ENCODE peak calls at places on chromosomes 13 and 19, in ten cellular contexts. One of them, this sample, is unnamed.

GRCh38 chr13:36509369-36509768 is 77.1 kb downstream of the CCNA1 start:
- DNase-seq in BE2C: no peak
- DNase-seq in stimulated activated CD4-positive, alpha-beta T cell treated with anti-CD3 and anti-CD28 coated beads, TNF-alpha, amount 100 ng/mL, for 4 hours: no peak
- DNase-seq in NB4: no peak
- DNase-seq in activated naive CD4-positive, alpha-beta T cell: no peak
- DNase-seq in OCI-LY7: no peak
- DNase-seq in posterior cingulate gyrus: no peak
- DNase-seq in glutamatergic neuron: no peak
- DNase-seq in iPS-NIHi11: peak
- DNase-seq in dorsolateral prefrontal cortex: no peak
- DNase-seq in this sample: no peak

GRCh38 chr19:18340237-18340989 is at the start of gene PGPEP1:
- DNase-seq in iPS-NIHi11: peak
- DNase-seq in OCI-LY7: peak
- DNase-seq in NB4: peak
- DNase-seq in posterior cingulate gyrus: peak
- DNase-seq in activated naive CD4-positive, alpha-beta T cell: peak
- DNase-seq in stimulated activated CD4-positive, alpha-beta T cell treated with anti-CD3 and anti-CD28 coated beads, TNF-alpha, amount 100 ng/mL, for 4 hours: peak
- DNase-seq in dorsolateral prefrontal cortex: peak
- DNase-seq in BE2C: peak
- DNase-seq in glutamatergic neuron: peak
- DNase-seq in this sample: peak

GRCh38 chr13:99471231-99472202 is 29.8 kb upstream of the TM9SF2 start:
- DNase-seq in activated naive CD4-positive, alpha-beta T cell: no peak
- DNase-seq in NB4: no peak
- DNase-seq in dorsolateral prefrontal cortex: no peak
- DNase-seq in OCI-LY7: no peak
- DNase-seq in stimulated activated CD4-positive, alpha-beta T cell treated with anti-CD3 and anti-CD28 coated beads, TNF-alpha, amount 100 ng/mL, for 4 hours: no peak
- DNase-seq in BE2C: no peak
- DNase-seq in glutamatergic neuron: no peak
- DNase-seq in posterior cingulate gyrus: no peak
- DNase-seq in iPS-NIHi11: no peak
- DNase-seq in this sample: no peak

GRCh38 chr19:31278555-31279435 is 70.4 kb downstream of the TSHZ3 start:
- DNase-seq in BE2C: no peak
- DNase-seq in NB4: no peak
- DNase-seq in dorsolateral prefrontal cortex: no peak
- DNase-seq in posterior cingulate gyrus: no peak
- DNase-seq in activated naive CD4-positive, alpha-beta T cell: no peak
- DNase-seq in OCI-LY7: no peak
- DNase-seq in stimulated activated CD4-positive, alpha-beta T cell treated with anti-CD3 and anti-CD28 coated beads, TNF-alpha, amount 100 ng/mL, for 4 hours: no peak
- DNase-seq in glutamatergic neuron: no peak
- DNase-seq in iPS-NIHi11: no peak
- DNase-seq in this sample: no peak

GRCh38 chr13:31896427-31896826 is 135.1 kb upstream of the FRY start:
- DNase-seq in posterior cingulate gyrus: no peak
- DNase-seq in BE2C: peak
- DNase-seq in dorsolateral prefrontal cortex: no peak
- DNase-seq in stimulated activated CD4-positive, alpha-beta T cell treated with anti-CD3 and anti-CD28 coated beads, TNF-alpha, amount 100 ng/mL, for 4 hours: no peak
- DNase-seq in iPS-NIHi11: peak
- DNase-seq in glutamatergic neuron: peak
- DNase-seq in NB4: peak
- DNase-seq in OCI-LY7: no peak
- DNase-seq in activated naive CD4-positive, alpha-beta T cell: no peak
- DNase-seq in this sample: no peak

GRCh38 chr19:1081301-1082164 is 13.6 kb downstream of the POLR2E start:
- DNase-seq in NB4: no peak
- DNase-seq in OCI-LY7: no peak
- DNase-seq in glutamatergic neuron: no peak
- DNase-seq in activated naive CD4-positive, alpha-beta T cell: no peak
- DNase-seq in dorsolateral prefrontal cortex: no peak
- DNase-seq in stimulated activated CD4-positive, alpha-beta T cell treated with anti-CD3 and anti-CD28 coated beads, TNF-alpha, amount 100 ng/mL, for 4 hours: no peak
- DNase-seq in posterior cingulate gyrus: no peak
- DNase-seq in BE2C: peak
- DNase-seq in iPS-NIHi11: no peak
- DNase-seq in this sample: no peak

GRCh38 chr13:30576528-30576927 is 41.2 kb upstream of the USPL1 start:
- DNase-seq in posterior cingulate gyrus: no peak
- DNase-seq in NB4: peak
- DNase-seq in iPS-NIHi11: no peak
- DNase-seq in BE2C: peak
- DNase-seq in stimulated activated CD4-positive, alpha-beta T cell treated with anti-CD3 and anti-CD28 coated beads, TNF-alpha, amount 100 ng/mL, for 4 hours: peak
- DNase-seq in OCI-LY7: no peak
- DNase-seq in dorsolateral prefrontal cortex: no peak
- DNase-seq in glutamatergic neuron: no peak
- DNase-seq in activated naive CD4-positive, alpha-beta T cell: no peak
- DNase-seq in this sample: no peak

GRCh38 chr13:107743523-107743922 is 471.8 kb downstream of the LIG4 start:
- DNase-seq in posterior cingulate gyrus: no peak
- DNase-seq in glutamatergic neuron: no peak
- DNase-seq in NB4: no peak
- DNase-seq in BE2C: no peak
- DNase-seq in OCI-LY7: no peak
- DNase-seq in activated naive CD4-positive, alpha-beta T cell: no peak
- DNase-seq in iPS-NIHi11: no peak
- DNase-seq in stimulated activated CD4-positive, alpha-beta T cell treated with anti-CD3 and anti-CD28 coated beads, TNF-alpha, amount 100 ng/mL, for 4 hours: no peak
- DNase-seq in dorsolateral prefrontal cortex: no peak
- DNase-seq in this sample: no peak

GRCh38 chr13:111565400-111565799 is 245.0 kb downstream of the TEX29 start:
- DNase-seq in posterior cingulate gyrus: no peak
- DNase-seq in OCI-LY7: no peak
- DNase-seq in stimulated activated CD4-positive, alpha-beta T cell treated with anti-CD3 and anti-CD28 coated beads, TNF-alpha, amount 100 ng/mL, for 4 hours: no peak
- DNase-seq in BE2C: no peak
- DNase-seq in glutamatergic neuron: no peak
- DNase-seq in iPS-NIHi11: no peak
- DNase-seq in activated naive CD4-positive, alpha-beta T cell: no peak
- DNase-seq in dorsolateral prefrontal cortex: no peak
- DNase-seq in NB4: no peak
- DNase-seq in this sample: no peak

GRCh38 chr13:109773276-109773675 is 13.1 kb downstream of the IRS2 start:
- DNase-seq in NB4: peak
- DNase-seq in OCI-LY7: no peak
- DNase-seq in activated naive CD4-positive, alpha-beta T cell: no peak
- DNase-seq in iPS-NIHi11: no peak
- DNase-seq in glutamatergic neuron: no peak
- DNase-seq in BE2C: no peak
- DNase-seq in dorsolateral prefrontal cortex: no peak
- DNase-seq in stimulated activated CD4-positive, alpha-beta T cell treated with anti-CD3 and anti-CD28 coated beads, TNF-alpha, amount 100 ng/mL, for 4 hours: no peak
- DNase-seq in posterior cingulate gyrus: no peak
- DNase-seq in this sample: no peak

GRCh38 chr13:91133941-91134772 is 213.3 kb upstream of the MIR17HG start:
- DNase-seq in iPS-NIHi11: peak
- DNase-seq in posterior cingulate gyrus: peak
- DNase-seq in OCI-LY7: peak
- DNase-seq in dorsolateral prefrontal cortex: peak
- DNase-seq in NB4: peak
- DNase-seq in BE2C: peak
- DNase-seq in stimulated activated CD4-positive, alpha-beta T cell treated with anti-CD3 and anti-CD28 coated beads, TNF-alpha, amount 100 ng/mL, for 4 hours: no peak
- DNase-seq in glutamatergic neuron: peak
- DNase-seq in activated naive CD4-positive, alpha-beta T cell: no peak
- DNase-seq in this sample: peak

GRCh38 chr13:66574606-66575005 is 655.5 kb downstream of the PCDH9 start:
- DNase-seq in iPS-NIHi11: no peak
- DNase-seq in activated naive CD4-positive, alpha-beta T cell: no peak
- DNase-seq in NB4: no peak
- DNase-seq in stimulated activated CD4-positive, alpha-beta T cell treated with anti-CD3 and anti-CD28 coated beads, TNF-alpha, amount 100 ng/mL, for 4 hours: no peak
- DNase-seq in posterior cingulate gyrus: no peak
- DNase-seq in BE2C: no peak
- DNase-seq in OCI-LY7: no peak
- DNase-seq in glutamatergic neuron: no peak
- DNase-seq in dorsolateral prefrontal cortex: no peak
- DNase-seq in this sample: no peak

GRCh38 chr13:83882626-83882959 is 319 bp upstream of the SLITRK1 start:
- DNase-seq in dorsolateral prefrontal cortex: no peak
- DNase-seq in activated naive CD4-positive, alpha-beta T cell: no peak
- DNase-seq in NB4: no peak
- DNase-seq in OCI-LY7: no peak
- DNase-seq in stimulated activated CD4-positive, alpha-beta T cell treated with anti-CD3 and anti-CD28 coated beads, TNF-alpha, amount 100 ng/mL, for 4 hours: no peak
- DNase-seq in iPS-NIHi11: no peak
- DNase-seq in posterior cingulate gyrus: no peak
- DNase-seq in BE2C: no peak
- DNase-seq in glutamatergic neuron: no peak
- DNase-seq in this sample: no peak

GRCh38 chr13:97289514-97290298 is 67.6 kb downstream of the MBNL2 start:
- DNase-seq in glutamatergic neuron: no peak
- DNase-seq in NB4: no peak
- DNase-seq in BE2C: no peak
- DNase-seq in iPS-NIHi11: no peak
- DNase-seq in stimulated activated CD4-positive, alpha-beta T cell treated with anti-CD3 and anti-CD28 coated beads, TNF-alpha, amount 100 ng/mL, for 4 hours: no peak
- DNase-seq in OCI-LY7: no peak
- DNase-seq in activated naive CD4-positive, alpha-beta T cell: no peak
- DNase-seq in posterior cingulate gyrus: no peak
- DNase-seq in dorsolateral prefrontal cortex: no peak
- DNase-seq in this sample: no peak

GRCh38 chr19:40431698-40432097 is 5.9 kb upstream of the SERTAD1 start:
- DNase-seq in activated naive CD4-positive, alpha-beta T cell: no peak
- DNase-seq in stimulated activated CD4-positive, alpha-beta T cell treated with anti-CD3 and anti-CD28 coated beads, TNF-alpha, amount 100 ng/mL, for 4 hours: no peak
- DNase-seq in OCI-LY7: no peak
- DNase-seq in posterior cingulate gyrus: no peak
- DNase-seq in NB4: no peak
- DNase-seq in iPS-NIHi11: no peak
- DNase-seq in dorsolateral prefrontal cortex: no peak
- DNase-seq in BE2C: no peak
- DNase-seq in glutamatergic neuron: no peak
- DNase-seq in this sample: no peak

GRCh38 chr13:21606251-21606650 is 2.3 kb upstream of the MICU2 start:
- DNase-seq in iPS-NIHi11: no peak
- DNase-seq in posterior cingulate gyrus: no peak
- DNase-seq in BE2C: no peak
- DNase-seq in NB4: no peak
- DNase-seq in OCI-LY7: no peak
- DNase-seq in stimulated activated CD4-positive, alpha-beta T cell treated with anti-CD3 and anti-CD28 coated beads, TNF-alpha, amount 100 ng/mL, for 4 hours: no peak
- DNase-seq in activated naive CD4-positive, alpha-beta T cell: no peak
- DNase-seq in glutamatergic neuron: no peak
- DNase-seq in dorsolateral prefrontal cortex: no peak
- DNase-seq in this sample: no peak

GRCh38 chr13:114108141-114108761 is 24.2 kb downstream of the RASA3 start:
- DNase-seq in posterior cingulate gyrus: no peak
- DNase-seq in dorsolateral prefrontal cortex: no peak
- DNase-seq in BE2C: peak
- DNase-seq in activated naive CD4-positive, alpha-beta T cell: no peak
- DNase-seq in NB4: no peak
- DNase-seq in iPS-NIHi11: no peak
- DNase-seq in stimulated activated CD4-positive, alpha-beta T cell treated with anti-CD3 and anti-CD28 coated beads, TNF-alpha, amount 100 ng/mL, for 4 hours: no peak
- DNase-seq in glutamatergic neuron: no peak
- DNase-seq in OCI-LY7: no peak
- DNase-seq in this sample: no peak

GRCh38 chr19:19176950-19177349 is 6.9 kb upstream of the MEF2B start:
- DNase-seq in glutamatergic neuron: no peak
- DNase-seq in posterior cingulate gyrus: no peak
- DNase-seq in OCI-LY7: no peak
- DNase-seq in iPS-NIHi11: no peak
- DNase-seq in activated naive CD4-positive, alpha-beta T cell: no peak
- DNase-seq in stimulated activated CD4-positive, alpha-beta T cell treated with anti-CD3 and anti-CD28 coated beads, TNF-alpha, amount 100 ng/mL, for 4 hours: no peak
- DNase-seq in NB4: no peak
- DNase-seq in dorsolateral prefrontal cortex: no peak
- DNase-seq in BE2C: no peak
- DNase-seq in this sample: no peak

GRCh38 chr13:60162096-60162495 is 1.6 kb downstream of the DIAPH3 start:
- DNase-seq in stimulated activated CD4-positive, alpha-beta T cell treated with anti-CD3 and anti-CD28 coated beads, TNF-alpha, amount 100 ng/mL, for 4 hours: no peak
- DNase-seq in NB4: no peak
- DNase-seq in dorsolateral prefrontal cortex: no peak
- DNase-seq in iPS-NIHi11: no peak
- DNase-seq in OCI-LY7: no peak
- DNase-seq in activated naive CD4-positive, alpha-beta T cell: no peak
- DNase-seq in glutamatergic neuron: no peak
- DNase-seq in BE2C: no peak
- DNase-seq in posterior cingulate gyrus: no peak
- DNase-seq in this sample: no peak

GRCh38 chr13:25114220-25114619 is 18.3 kb downstream of the PABPC3 start:
- DNase-seq in dorsolateral prefrontal cortex: peak
- DNase-seq in posterior cingulate gyrus: peak
- DNase-seq in glutamatergic neuron: peak
- DNase-seq in activated naive CD4-positive, alpha-beta T cell: no peak
- DNase-seq in NB4: peak
- DNase-seq in iPS-NIHi11: peak
- DNase-seq in OCI-LY7: peak
- DNase-seq in stimulated activated CD4-positive, alpha-beta T cell treated with anti-CD3 and anti-CD28 coated beads, TNF-alpha, amount 100 ng/mL, for 4 hours: peak
- DNase-seq in BE2C: peak
- DNase-seq in this sample: peak

GRCh38 chr19:3932931-3933810 is at the start of gene NMRK2:
- DNase-seq in activated naive CD4-positive, alpha-beta T cell: no peak
- DNase-seq in NB4: no peak
- DNase-seq in posterior cingulate gyrus: no peak
- DNase-seq in glutamatergic neuron: peak
- DNase-seq in OCI-LY7: no peak
- DNase-seq in iPS-NIHi11: peak
- DNase-seq in BE2C: no peak
- DNase-seq in dorsolateral prefrontal cortex: no peak
- DNase-seq in stimulated activated CD4-positive, alpha-beta T cell treated with anti-CD3 and anti-CD28 coated beads, TNF-alpha, amount 100 ng/mL, for 4 hours: no peak
- DNase-seq in this sample: no peak

GRCh38 chr19:10339380-10339960 is at the start of gene ICAM3:
- DNase-seq in iPS-NIHi11: no peak
- DNase-seq in BE2C: no peak
- DNase-seq in NB4: peak
- DNase-seq in dorsolateral prefrontal cortex: no peak
- DNase-seq in stimulated activated CD4-positive, alpha-beta T cell treated with anti-CD3 and anti-CD28 coated beads, TNF-alpha, amount 100 ng/mL, for 4 hours: no peak
- DNase-seq in posterior cingulate gyrus: no peak
- DNase-seq in OCI-LY7: peak
- DNase-seq in glutamatergic neuron: no peak
- DNase-seq in activated naive CD4-positive, alpha-beta T cell: peak
- DNase-seq in this sample: no peak

GRCh38 chr19:13623686-13624405 is 117.6 kb upstream of the CACNA1A start:
- DNase-seq in NB4: no peak
- DNase-seq in dorsolateral prefrontal cortex: no peak
- DNase-seq in iPS-NIHi11: no peak
- DNase-seq in posterior cingulate gyrus: no peak
- DNase-seq in OCI-LY7: no peak
- DNase-seq in stimulated activated CD4-positive, alpha-beta T cell treated with anti-CD3 and anti-CD28 coated beads, TNF-alpha, amount 100 ng/mL, for 4 hours: no peak
- DNase-seq in BE2C: no peak
- DNase-seq in activated naive CD4-positive, alpha-beta T cell: no peak
- DNase-seq in glutamatergic neuron: peak
- DNase-seq in this sample: no peak

GRCh38 chr13:53045110-53045509 is 16.5 kb downstream of the OLFM4 start:
- DNase-seq in BE2C: no peak
- DNase-seq in posterior cingulate gyrus: no peak
- DNase-seq in OCI-LY7: no peak
- DNase-seq in glutamatergic neuron: no peak
- DNase-seq in activated naive CD4-positive, alpha-beta T cell: no peak
- DNase-seq in iPS-NIHi11: no peak
- DNase-seq in dorsolateral prefrontal cortex: no peak
- DNase-seq in NB4: no peak
- DNase-seq in stimulated activated CD4-positive, alpha-beta T cell treated with anti-CD3 and anti-CD28 coated beads, TNF-alpha, amount 100 ng/mL, for 4 hours: no peak
- DNase-seq in this sample: no peak

This sample was measured in SJSA1.